ENCODE peak calls at places on chromosomes 11 and 22, in four cellular contexts. O is HepG2, B is K562, V is HCT116. N is an unnamed sample.

GRCh38 chr11:102280237-102280833 is 36.9 kb upstream of the BIRC3 start:
- DNase-seq in B (no peak), O (peak; percentile 49), V (no peak), N (no peak)

GRCh38 chr11:10418259-10418949 is 36.7 kb upstream of the AMPD3 start:
- DNase-seq in V (no peak), O (no peak), B (no peak), N (no peak)

GRCh38 chr22:30180616-30181015 is 65.9 kb downstream of the LIF start:
- DNase-seq in O (no peak), B (no peak), V (no peak), N (no peak)

GRCh38 chr11:35029979-35030378 is 109.0 kb upstream of the CD44 start:
- DNase-seq in B (peak; percentile 43), V (no peak), O (no peak), N (no peak)

GRCh38 chr22:33582822-33583400 is 337.4 kb downstream of the LARGE1 start:
- DNase-seq in V (no peak), O (no peak), B (no peak), N (no peak)

GRCh38 chr22:17777005-17777716 is 2.9 kb upstream of the BID start:
- DNase-seq in B (peak; percentile 63), O (peak; percentile 53), V (no peak), N (no peak)

GRCh38 chr22:31039393-31039792 is 41.7 kb upstream of the SMTN start:
- DNase-seq in B (no peak), V (no peak), O (peak; percentile 41), N (no peak)

GRCh38 chr11:17550455-17551346 is 3.6 kb downstream of the OTOG start:
- DNase-seq in O (no peak), B (no peak), V (no peak), N (no peak)

GRCh38 chr11:27663294-27663693 is 37.0 kb downstream of the BDNF start:
- DNase-seq in B (no peak), O (no peak), V (no peak), N (no peak)

GRCh38 chr22:40218723-40219294 is 41.1 kb downstream of the TNRC6B start:
- DNase-seq in O (peak; percentile 78), B (no peak), V (no peak), N (no peak)

GRCh38 chr11:74468521-74469280 is 1.4 kb upstream of the KCNE3 start:
- DNase-seq in O (no peak), V (no peak), B (no peak), N (no peak)

GRCh38 chr11:115869780-115870431 is 365.7 kb upstream of the CADM1 start:
- DNase-seq in O (peak; percentile 13), V (no peak), B (no peak), N (peak; percentile 55)

GRCh38 chr11:2498750-2499149 is 53.9 kb downstream of the KCNQ1 start:
- DNase-seq in O (no peak), B (no peak), V (no peak), N (no peak)

GRCh38 chr11:27097538-27097937 is 56.9 kb downstream of the BBOX1 start:
- DNase-seq in B (no peak), V (no peak), O (no peak), N (no peak)

GRCh38 chr22:49298834-49299750 is 528.6 kb downstream of the BRD1 start:
- DNase-seq in B (no peak), V (no peak), O (no peak), N (no peak)

GRCh38 chr11:22829231-22830081 is at the start of gene SVIP:
- DNase-seq in B (peak; percentile 95), V (peak; percentile 87), O (peak; percentile 87), N (peak; percentile 94)

GRCh38 chr11:77400775-77401469 is 73.0 kb downstream of the PAK1 start:
- DNase-seq in O (no peak), B (no peak), V (no peak), N (no peak)

GRCh38 chr11:118622376-118623290 is 15.2 kb downstream of the PHLDB1 start:
- DNase-seq in O (no peak), V (peak; percentile 68), B (no peak), N (peak; percentile 67)

GRCh38 chr22:39253427-39254070 is 8.8 kb upstream of the PDGFB start:
- DNase-seq in O (no peak), V (peak; percentile 73), B (peak; percentile 64), N (no peak)

GRCh38 chr11:11608783-11609232 is 13.0 kb downstream of the GALNT18 start:
- DNase-seq in O (no peak), B (no peak), V (no peak), N (peak; percentile 28)

GRCh38 chr11:110296226-110297081 is at the start of gene RDX:
- DNase-seq in V (peak; percentile 67), O (peak; percentile 52), B (peak; percentile 94), N (peak; percentile 97)

GRCh38 chr11:75100314-75100713 is 3.6 kb upstream of the OR2AT4 start:
- DNase-seq in B (peak; percentile 62), O (no peak), V (no peak), N (no peak)

GRCh38 chr11:85589373-85589772 is 37.8 kb downstream of the DLG2 start:
- DNase-seq in O (no peak), V (no peak), B (no peak), N (no peak)

GRCh38 chr11:8011981-8012444 is 24.9 kb downstream of the EIF3F start:
- DNase-seq in B (no peak), V (no peak), O (no peak), N (no peak)

DNA sequence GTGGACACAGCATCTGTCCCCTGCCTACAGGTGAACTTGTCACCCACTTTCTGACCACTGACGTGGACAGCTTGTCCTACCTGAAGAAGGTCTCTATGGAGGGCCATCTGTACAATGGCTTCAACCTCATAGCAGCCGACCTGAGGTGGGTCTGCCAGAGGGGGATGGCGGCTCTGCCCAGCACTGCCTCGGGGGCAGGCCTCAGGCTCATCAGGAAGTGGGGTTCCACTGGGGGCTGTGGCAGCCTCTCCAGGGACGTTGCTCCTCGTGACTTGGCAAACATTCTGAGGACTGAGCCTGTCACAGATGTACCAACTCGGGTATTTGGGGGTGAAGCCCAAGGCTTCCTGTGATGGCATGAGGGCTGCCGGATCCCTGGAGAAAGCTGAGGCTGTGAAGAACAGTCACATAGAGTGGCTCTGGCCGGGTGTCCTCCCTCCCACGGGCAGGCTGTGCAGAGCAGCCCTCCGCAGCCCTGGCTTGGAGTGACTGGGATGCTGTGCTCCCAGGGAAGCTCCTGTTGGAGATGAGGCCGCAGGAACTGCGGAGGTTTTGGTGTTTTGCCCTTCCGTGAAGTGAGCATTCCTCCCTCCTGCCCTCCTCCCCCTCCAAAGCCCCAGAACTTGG is 26.5 kb upstream of the DGCR8 start:
- DNase-seq in B (no peak), V (no peak), O (no peak), N (no peak)
- TF ChIP-seq ELF1 in B (no peak), V (no peak), O (no peak), N (no peak)

GRCh38 chr11:67345949-67346819 is 7.2 kb downstream of the POLD4 start:
- DNase-seq in V (peak; percentile 54), B (no peak), O (peak; percentile 32), N (peak; percentile 10)
- TF ChIP-seq ELF1 in V (no peak), B (no peak), O (no peak), N (no peak)

GRCh38 chr22:27473533-27473932 is 328.0 kb downstream of the MN1 start:
- DNase-seq in B (peak; percentile 24), O (no peak), V (peak; percentile 56), N (no peak)

GRCh38 chr22:27472975-27473374 is 328.6 kb downstream of the MN1 start:
- DNase-seq in O (no peak), V (no peak), B (no peak), N (no peak)

GRCh38 chr22:27474711-27475547 is 326.6 kb downstream of the MN1 start:
- DNase-seq in B (no peak), V (peak; percentile 66), O (no peak), N (no peak)

GRCh38 chr22:27475548-27475897 is 326.0 kb downstream of the MN1 start:
- DNase-seq in B (no peak), O (no peak), V (no peak), N (no peak)

DNA sequence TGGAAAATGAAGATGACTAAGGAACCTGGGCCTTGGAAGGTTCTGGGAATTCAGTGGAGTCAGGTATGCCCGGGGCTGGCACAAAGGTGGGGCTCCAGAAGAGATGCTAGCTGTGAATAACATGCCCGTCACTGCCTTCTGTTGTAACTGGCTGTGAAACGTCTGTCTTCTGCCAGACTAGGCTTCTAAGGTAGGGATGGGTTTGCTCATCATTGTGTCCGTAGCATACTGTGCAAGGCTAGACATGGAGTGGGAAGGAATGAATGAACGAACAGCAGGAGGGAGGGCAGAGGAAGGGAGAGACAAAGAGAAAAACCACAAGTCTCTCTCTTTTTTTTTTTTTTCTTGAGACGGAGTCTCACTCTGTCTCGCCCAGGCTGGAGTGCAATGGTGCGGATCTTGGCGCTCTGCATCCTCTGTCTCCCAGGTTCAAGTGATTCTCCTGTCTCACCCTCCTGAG is 327.4 kb downstream of the MN1 start:
- DNase-seq in B (no peak), O (no peak), V (no peak), N (no peak)
- TF ChIP-seq ELF1 in B (no peak), O (no peak), V (no peak), N (no peak)

GRCh38 chr11:119835804-119836203 is 106.8 kb upstream of the NECTIN1 start:
- DNase-seq in B (no peak), V (no peak), O (no peak), N (no peak)
- TF ChIP-seq ELF1 in B (no peak), V (no peak), O (no peak), N (no peak)

DNA sequence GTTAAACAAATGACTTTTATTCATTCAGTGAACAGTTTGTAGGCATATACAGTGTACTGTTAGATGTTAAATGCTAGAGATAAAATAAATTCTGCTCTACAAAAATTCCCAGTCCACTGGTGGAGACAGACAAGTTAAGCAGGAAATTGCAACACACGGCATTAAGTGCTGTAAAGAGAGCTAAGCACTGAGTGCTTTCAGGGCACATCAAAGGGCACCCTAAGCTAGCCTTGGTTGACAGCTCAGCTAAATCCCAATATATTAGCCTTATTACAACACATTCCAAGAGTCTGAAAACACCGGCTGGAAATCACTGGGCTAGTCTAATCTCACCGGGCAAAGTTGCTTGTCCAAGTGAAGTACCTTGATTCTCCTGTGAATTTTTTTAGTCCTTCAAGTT is 55.1 kb downstream of the NOX4 start:
- DNase-seq in B (no peak), O (no peak), V (no peak), N (no peak)
- TF ChIP-seq ELF1 in B (no peak), O (no peak), V (no peak), N (no peak)

GRCh38 chr11:116993599-116993998 is 104.6 kb downstream of the SIK3 start:
- DNase-seq in B (no peak), V (no peak), O (no peak), N (peak; percentile 58)
- TF ChIP-seq ELF1 in B (no peak), V (no peak), O (no peak), N (no peak)

GRCh38 chr11:46273511-46274205 is 3.8 kb upstream of the CREB3L1 start:
- DNase-seq in B (no peak), V (no peak), O (peak; percentile 62), N (no peak)

GRCh38 chr11:46270707-46271106 is 6.8 kb upstream of the CREB3L1 start:
- DNase-seq in V (no peak), B (no peak), O (no peak), N (no peak)

GRCh38 chr11:46271875-46272815 is 5.3 kb upstream of the CREB3L1 start:
- DNase-seq in V (no peak), O (no peak), B (no peak), N (no peak)

GRCh38 chr11:46271407-46271806 is 6.1 kb upstream of the CREB3L1 start:
- DNase-seq in V (no peak), B (no peak), O (no peak), N (no peak)

GRCh38 chr11:46272816-46273427 is 4.5 kb upstream of the CREB3L1 start:
- DNase-seq in V (no peak), B (peak; percentile 35), O (no peak), N (no peak)
- TF ChIP-seq ELF1 in V (no peak), B (no peak), O (no peak), N (peak; percentile 28)

N was measured in SK-N-SH.